ENCODE peak calls at places on chromosomes 5 and 9, in five cellular contexts. Z is A549, K is HepG2, X is K562, Y is H1. L is an unnamed sample.

GRCh38 chr9:127790094-127790855 is 4.4 kb downstream of the CDK9 start:
- DNase-seq in Z (no peak), X (no peak), Y (no peak), K (no peak), L (no peak)

GRCh38 chr9:131125288-131126058 is at the start of gene NUP214:
- DNase-seq in Y (peak; percentile 100), K (peak; percentile 92), Z (peak; percentile 98), X (no peak), L (peak; percentile 99)

GRCh38 chr5:111931658-111932057 is 174.7 kb upstream of the NREP start:
- DNase-seq in X (no peak), Z (no peak), K (no peak), Y (no peak), L (no peak)

GRCh38 chr5:172541119-172541763 is 86.9 kb upstream of the SH3PXD2B start:
- DNase-seq in Y (peak; percentile 39), Z (no peak), K (no peak), X (no peak), L (no peak)

GRCh38 chr5:56269216-56269927 is 36.2 kb upstream of the ANKRD55 start:
- DNase-seq in X (peak; percentile 25), Z (peak; percentile 63), Y (no peak), K (peak; percentile 65), L (no peak)

GRCh38 chr5:98428806-98429205 is 344.7 kb upstream of the RGMB start:
- DNase-seq in X (no peak), Z (no peak), K (no peak), Y (no peak), L (no peak)

GRCh38 chr5:74194196-74194595 is 446.3 kb downstream of the ENC1 start:
- DNase-seq in Z (no peak), K (no peak), Y (no peak), X (no peak), L (no peak)

GRCh38 chr5:166618555-166618954 is 1672.9 kb upstream of the WWC1 start:
- DNase-seq in Z (no peak), K (no peak), X (no peak), Y (peak; percentile 47), L (peak; percentile 14)

GRCh38 chr5:122078116-122078865 is at the start of gene LOX:
- DNase-seq in Z (peak; percentile 13), Y (peak; percentile 67), K (peak; percentile 47), X (no peak), L (peak; percentile 48)

GRCh38 chr9:20898885-20899554 is 132.4 kb downstream of the HACD4 start:
- DNase-seq in X (no peak), Y (no peak), Z (no peak), K (no peak), L (no peak)

GRCh38 chr9:7739595-7739994 is 60.0 kb downstream of the DMAC1 start:
- DNase-seq in Y (no peak), X (no peak), Z (no peak), K (no peak), L (no peak)

GRCh38 chr5:55597014-55597981 is 62.5 kb upstream of the PLPP1 start:
- DNase-seq in X (no peak), Z (peak; percentile 80), Y (peak; percentile 37), K (no peak), L (no peak)

GRCh38 chr9:122030357-122030756 is 62.8 kb downstream of the TTLL11 start:
- DNase-seq in Z (no peak), X (no peak), Y (no peak), K (no peak), L (no peak)

GRCh38 chr5:74641014-74641777 is 668 bp upstream of the ENC1 start:
- DNase-seq in K (peak; percentile 84), X (peak; percentile 51), Z (peak; percentile 93), Y (peak; percentile 77), L (peak; percentile 71)

GRCh38 chr5:81525690-81526089 is 131.8 kb upstream of the ACOT12 start:
- DNase-seq in X (no peak), K (no peak), Y (no peak), Z (peak; percentile 6), L (no peak)

GRCh38 chr5:53095931-53096525 is 13.5 kb downstream of the MOCS2 start:
- DNase-seq in Y (peak; percentile 73), K (peak; percentile 56), Z (peak; percentile 69), X (peak; percentile 58), L (peak; percentile 60)

GRCh38 chr5:14518638-14519037 is 63.0 kb upstream of the OTULINL start:
- DNase-seq in X (no peak), K (no peak), Z (no peak), Y (no peak), L (no peak)

GRCh38 chr9:98795970-98796363 is 388 bp downstream of the ANKS6 start:
- DNase-seq in Z (no peak), Y (peak; percentile 62), X (no peak), K (no peak), L (peak; percentile 46)

GRCh38 chr9:105880517-105880916 is 186.2 kb downstream of the TMEM38B start:
- DNase-seq in X (no peak), K (no peak), Y (no peak), Z (no peak), L (no peak)

GRCh38 chr9:105877719-105878118 is 183.4 kb downstream of the TMEM38B start:
- DNase-seq in Y (no peak), K (no peak), Z (no peak), X (no peak), L (no peak)

GRCh38 chr9:105881654-105882349 is 187.5 kb downstream of the TMEM38B start:
- DNase-seq in K (peak; percentile 65), Y (peak; percentile 88), Z (peak; percentile 71), X (peak; percentile 61), L (peak; percentile 86)

GRCh38 chr9:105883847-105884246 is 189.5 kb downstream of the TMEM38B start:
- DNase-seq in Z (no peak), Y (no peak), K (no peak), X (no peak), L (no peak)

DNA sequence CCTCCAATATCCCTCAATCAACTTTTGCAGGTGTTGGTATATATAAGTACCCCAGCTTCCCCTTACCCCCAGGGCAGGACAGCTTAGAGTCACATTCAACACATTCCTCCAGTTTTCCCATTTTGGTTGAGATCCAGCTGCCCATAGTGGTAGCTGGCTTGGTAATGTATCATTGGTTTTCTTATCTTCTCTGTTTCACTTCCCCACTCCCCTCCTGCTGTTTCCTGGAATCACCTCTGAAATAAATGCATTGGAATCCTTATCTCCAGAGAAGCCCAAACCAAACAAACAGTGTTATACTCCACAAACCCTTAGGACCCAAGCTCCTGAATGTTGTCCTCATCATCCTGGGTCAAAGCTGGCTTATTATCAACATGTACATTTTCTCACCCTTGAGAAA is 184.8 kb downstream of the TMEM38B start:
- DNase-seq in X (no peak), Y (no peak), Z (no peak), K (no peak), L (no peak)
- TF ChIP-seq JUN in X (no peak), Y (no peak), Z (no peak), K (no peak), L (no peak)

GRCh38 chr5:137603891-137604290 is 104.8 kb upstream of the SPOCK1 start:
- DNase-seq in K (no peak), Z (no peak), Y (no peak), X (no peak), L (no peak)

GRCh38 chr5:137604348-137605095 is 105.4 kb upstream of the SPOCK1 start:
- DNase-seq in X (no peak), K (no peak), Y (no peak), Z (no peak), L (no peak)

GRCh38 chr5:137606401-137606800 is 107.3 kb upstream of the SPOCK1 start:
- DNase-seq in Z (no peak), K (no peak), X (no peak), Y (no peak), L (no peak)

GRCh38 chr5:137607771-137608170 is 108.6 kb upstream of the SPOCK1 start:
- DNase-seq in Y (no peak), X (no peak), K (no peak), Z (no peak), L (no peak)

DNA sequence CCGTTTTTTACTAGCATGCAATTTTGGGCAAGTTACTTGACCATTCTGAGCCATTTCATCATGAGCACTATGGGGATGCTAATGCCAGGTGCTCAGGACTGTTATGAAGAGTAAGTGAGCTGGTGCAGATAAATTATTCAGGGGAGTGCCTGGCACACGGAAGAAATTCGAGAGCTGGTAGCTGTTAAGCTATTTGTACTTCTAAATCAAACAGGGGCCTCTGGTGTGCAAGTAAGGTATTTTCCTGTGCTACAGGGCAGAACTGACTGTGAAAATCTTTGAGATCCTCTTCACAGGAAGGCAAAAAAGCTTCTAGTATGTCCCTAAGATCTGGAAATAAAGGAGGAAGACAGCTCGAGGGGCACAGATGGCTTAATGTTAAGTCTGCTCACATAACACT is 106.3 kb upstream of the SPOCK1 start:
- DNase-seq in Z (no peak), K (no peak), Y (no peak), X (no peak), L (no peak)
- TF ChIP-seq JUN in Z (no peak), K (no peak), Y (no peak), X (no peak), L (no peak)

GRCh38 chr9:129962889-129963703 is 79.9 kb downstream of the FNBP1 start:
- DNase-seq in X (no peak), Y (no peak), Z (no peak), K (no peak), L (peak; percentile 30)

GRCh38 chr9:129968690-129969485 is 74.1 kb downstream of the FNBP1 start:
- DNase-seq in Y (no peak), K (no peak), X (no peak), Z (peak; percentile 47), L (no peak)

GRCh38 chr9:129962376-129962765 is 80.6 kb downstream of the FNBP1 start:
- DNase-seq in Y (no peak), X (no peak), K (no peak), Z (no peak), L (no peak)

DNA sequence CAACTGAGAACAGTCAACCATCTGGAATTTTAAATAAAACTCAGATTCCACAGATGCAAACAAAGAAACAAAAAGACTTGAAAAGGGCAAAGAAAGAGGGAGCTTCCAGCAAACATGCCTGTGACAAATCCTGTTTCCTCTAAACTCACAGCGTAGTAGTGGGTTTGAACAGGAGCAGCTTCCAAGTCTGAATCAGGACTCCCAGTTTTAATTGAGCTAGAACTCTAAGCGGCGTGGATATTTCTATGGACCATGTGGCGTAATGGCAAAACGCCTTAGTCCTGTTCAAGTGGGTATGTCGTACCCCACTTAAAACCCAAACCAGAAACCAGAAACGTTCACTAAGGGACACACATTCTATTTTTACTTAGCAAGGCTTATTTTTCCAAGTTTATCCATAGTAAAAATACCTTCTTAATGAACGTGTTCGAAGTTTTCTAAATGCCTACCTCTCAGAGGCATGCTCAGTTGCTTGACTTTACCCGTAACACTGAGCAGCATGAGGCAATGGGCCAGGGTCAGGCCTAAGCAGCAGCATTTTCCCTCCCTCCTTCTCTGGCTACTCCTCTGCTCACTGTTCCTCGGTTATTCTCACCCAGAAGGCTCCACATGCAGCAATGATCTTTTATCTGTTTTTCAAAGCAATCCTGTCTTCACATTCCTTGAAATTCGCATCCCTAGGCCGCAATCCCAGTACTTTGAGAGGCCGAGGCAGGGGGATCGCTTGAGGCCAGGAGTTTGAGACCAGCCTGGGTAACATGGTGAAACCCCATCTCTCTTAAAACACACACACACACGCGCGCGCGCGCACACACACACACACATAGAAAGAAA is 77.9 kb downstream of the FNBP1 start:
- DNase-seq in Z (peak; percentile 39), K (no peak), Y (no peak), X (no peak), L (no peak)
- TF ChIP-seq JUN in Z (no peak), K (no peak), Y (no peak), X (no peak), L (no peak)

DNA sequence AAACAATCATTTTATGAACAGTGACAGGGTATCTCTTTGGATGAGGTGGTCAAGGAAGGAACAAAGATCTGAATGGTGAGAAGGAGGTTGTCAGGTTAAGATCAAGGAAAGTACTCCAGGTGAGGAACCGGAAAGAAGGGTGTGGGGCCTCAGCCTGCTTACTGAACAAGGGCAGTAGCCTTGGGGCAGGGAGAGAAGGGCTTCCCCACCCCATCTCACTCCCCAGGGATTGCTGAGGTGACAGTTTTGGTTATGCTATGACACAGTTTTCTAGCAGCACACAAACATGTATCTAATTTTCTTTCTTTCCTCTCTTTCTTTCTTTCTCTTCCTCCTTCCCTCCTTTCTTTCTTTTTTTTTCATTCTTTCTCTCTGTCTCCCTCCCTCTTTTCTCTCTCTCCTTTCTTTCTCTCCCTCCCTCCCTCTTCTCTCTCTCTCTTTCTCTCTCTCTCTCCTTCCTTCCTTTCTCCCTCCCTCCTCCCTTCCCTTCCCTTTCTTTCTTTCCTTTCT is 4.1 kb upstream of the HDHD3 start:
- DNase-seq in Y (no peak), Z (no peak), X (no peak), K (no peak), L (no peak)
- TF ChIP-seq JUN in Y (no peak), Z (no peak), X (no peak), K (no peak), L (no peak)

L was measured in WTC11.